ENCODE peak calls at places on chromosome 15, in nine cellular contexts. W, C, F, P, A, X, I, H and S are unnamed samples.

GRCh38 chr15:49876401-49877038 is 242.5 kb downstream of the ATP8B4 start:
- DNase-seq in I (no peak), F (no peak), W (no peak), P (peak), C (no peak), H (no peak), X (no peak), A (peak), S (no peak)

GRCh38 chr15:100727291-100727851 is 125.0 kb downstream of the ASB7 start:
- DNase-seq in W (no peak), P (no peak), F (no peak), I (no peak), H (no peak), C (no peak), A (peak), X (no peak), S (no peak)

GRCh38 chr15:84782346-84782745 is 34.0 kb downstream of the ZNF592 start:
- DNase-seq in W (no peak), H (no peak), X (no peak), F (no peak), C (no peak), A (no peak), P (no peak), I (no peak), S (peak)

GRCh38 chr15:71888797-71889196 is 78.4 kb downstream of the NR2E3 start:
- DNase-seq in C (no peak), A (no peak), F (no peak), P (no peak), H (no peak), X (no peak), W (peak), I (no peak), S (peak)

GRCh38 chr15:59522988-59523461 is 85.0 kb downstream of the FAM81A start:
- DNase-seq in H (no peak), F (no peak), C (no peak), W (no peak), I (no peak), A (no peak), X (no peak), P (no peak), S (no peak)

GRCh38 chr15:55222588-55222987 is 25.8 kb upstream of the RSL24D1 start:
- DNase-seq in A (no peak), P (no peak), C (no peak), X (peak), W (peak), F (no peak), H (no peak), I (no peak), S (peak)

GRCh38 chr15:77622212-77622941 is 10.3 kb downstream of the LINGO1 start:
- DNase-seq in I (no peak), A (no peak), X (no peak), C (no peak), W (no peak), P (no peak), H (no peak), F (no peak), S (no peak)

GRCh38 chr15:89863918-89864317 is 29.9 kb downstream of the AP3S2 start:
- DNase-seq in C (no peak), X (no peak), A (no peak), W (no peak), H (no peak), I (no peak), F (no peak), P (no peak), S (no peak)

GRCh38 chr15:40982855-40983254 is 29.6 kb downstream of the CHAC1 start:
- DNase-seq in C (no peak), I (no peak), F (no peak), A (no peak), W (no peak), X (no peak), H (no peak), P (peak), S (no peak)

GRCh38 chr15:31387101-31387482 is 60.5 kb downstream of the KLF13 start:
- DNase-seq in F (no peak), X (no peak), H (no peak), P (no peak), A (no peak), I (no peak), W (no peak), C (no peak), S (no peak)

GRCh38 chr15:69603369-69604049 is 150.9 kb downstream of the RPLP1 start:
- DNase-seq in P (no peak), F (no peak), X (no peak), A (no peak), W (no peak), I (no peak), C (no peak), H (no peak), S (no peak)

GRCh38 chr15:67137951-67138935 is 72.8 kb downstream of the SMAD3 start:
- DNase-seq in W (no peak), F (no peak), H (no peak), C (no peak), A (no peak), P (no peak), X (no peak), I (no peak), S (no peak)

GRCh38 chr15:43930079-43930478 is 103.3 kb downstream of the WDR76 start:
- DNase-seq in F (no peak), X (no peak), C (no peak), H (no peak), I (no peak), W (no peak), A (no peak), P (no peak), S (no peak)

GRCh38 chr15:98914626-98915025 is 93.0 kb downstream of the PGPEP1L start:
- DNase-seq in F (no peak), X (peak), A (no peak), H (no peak), P (peak), I (peak), W (no peak), C (no peak), S (no peak)

GRCh38 chr15:80436511-80437307 is 32.5 kb downstream of the ARNT2 start:
- DNase-seq in I (no peak), H (no peak), P (peak), A (peak), X (no peak), F (no peak), W (no peak), C (peak), S (no peak)

GRCh38 chr15:52503788-52504496 is 24.7 kb downstream of the MYO5A start:
- DNase-seq in C (no peak), A (no peak), H (no peak), W (peak), F (no peak), P (peak), X (peak), I (no peak), S (peak)

GRCh38 chr15:65577129-65577996 is 33.6 kb downstream of the INTS14 start:
- DNase-seq in C (no peak), X (no peak), A (no peak), W (no peak), I (no peak), F (no peak), P (no peak), H (no peak), S (no peak)

GRCh38 chr15:69537085-69537484 is 84.5 kb downstream of the RPLP1 start:
- DNase-seq in X (no peak), I (no peak), P (no peak), W (no peak), H (no peak), A (no peak), F (no peak), C (no peak), S (no peak)

GRCh38 chr15:89101302-89102191 is 13.3 kb downstream of the ABHD2 start:
- DNase-seq in W (no peak), X (no peak), H (no peak), F (no peak), I (peak), P (peak), C (peak), A (peak), S (peak)

GRCh38 chr15:52069559-52069958 is 43.0 kb downstream of the BCL2L10 start:
- DNase-seq in I (no peak), X (no peak), P (no peak), H (no peak), F (no peak), C (no peak), W (no peak), A (peak), S (no peak)

GRCh38 chr15:81813215-81813614 is 232.6 kb downstream of the MEX3B start:
- DNase-seq in I (no peak), A (peak), C (no peak), X (no peak), H (peak), W (no peak), F (no peak), P (no peak), S (no peak)

GRCh38 chr15:85351965-85352364 is 28.4 kb upstream of the AKAP13 start:
- DNase-seq in H (no peak), A (no peak), W (no peak), P (no peak), C (no peak), X (no peak), F (no peak), I (no peak), S (no peak)

GRCh38 chr15:20357139-20358065 is 184.2 kb downstream of the GOLGA6L6 start:
- DNase-seq in F (no peak), W (no peak), P (no peak), A (no peak), C (no peak), X (no peak), I (no peak), H (no peak), S (no peak)

GRCh38 chr15:31082771-31083393 is 18.6 kb downstream of the TRPM1 start:
- DNase-seq in A (no peak), C (no peak), W (no peak), F (no peak), X (no peak), P (no peak), I (peak), H (no peak), S (no peak)

GRCh38 chr15:78051622-78052405 is 25.7 kb downstream of the TBC1D2B start:
- DNase-seq in X (peak), W (no peak), C (no peak), H (peak), I (no peak), A (peak), P (no peak), F (no peak), S (no peak)

GRCh38 chr15:79089331-79089889 is 1.2 kb downstream of the RASGRF1 start:
- DNase-seq in A (no peak), H (no peak), X (no peak), P (no peak), I (no peak), F (no peak), C (no peak), W (no peak), S (no peak)

GRCh38 chr15:39127925-39128617 is 452.8 kb upstream of the THBS1 start:
- DNase-seq in H (no peak), I (peak), C (peak), P (peak), W (no peak), X (peak), A (peak), F (no peak), S (no peak)

GRCh38 chr15:48406911-48407310 is 75.7 kb downstream of the DUT start:
- DNase-seq in H (no peak), X (no peak), C (no peak), A (no peak), I (no peak), W (no peak), F (no peak), P (peak), S (no peak)

GRCh38 chr15:98433302-98433701 is 215.0 kb upstream of the IGF1R start:
- DNase-seq in W (no peak), C (no peak), P (no peak), I (no peak), F (no peak), X (no peak), A (no peak), H (no peak), S (no peak)

GRCh38 chr15:51403072-51403878 is 61.8 kb downstream of the GLDN start:
- DNase-seq in X (no peak), W (no peak), H (no peak), C (no peak), I (no peak), P (peak), F (no peak), A (peak), S (peak)

GRCh38 chr15:32994810-32995424 is 199.6 kb downstream of the FMN1 start:
- DNase-seq in X (no peak), H (no peak), P (peak), A (peak), W (no peak), F (no peak), I (no peak), C (peak), S (peak)

GRCh38 chr15:32747886-32748285 is 30.1 kb downstream of the GREM1 start:
- DNase-seq in I (peak), P (no peak), X (no peak), F (no peak), H (no peak), C (no peak), W (no peak), A (no peak), S (no peak)

GRCh38 chr15:74783072-74783807 is 1.4 kb downstream of the CSK start:
- DNase-seq in W (peak), I (no peak), C (no peak), A (peak), H (no peak), X (peak), P (peak), F (no peak), S (peak)

GRCh38 chr15:57545995-57546394 is 45.7 kb upstream of the MYZAP start:
- DNase-seq in F (no peak), C (no peak), W (no peak), P (no peak), H (no peak), X (no peak), A (no peak), I (no peak), S (no peak)

GRCh38 chr15:25805006-25805405 is 58.1 kb downstream of the ATP10A start:
- DNase-seq in C (no peak), P (no peak), H (no peak), X (no peak), A (no peak), I (no peak), F (no peak), W (no peak), S (no peak)

GRCh38 chr15:84634228-84634837 is 19.8 kb downstream of the WDR73 start:
- DNase-seq in P (no peak), A (no peak), W (no peak), C (no peak), H (no peak), X (no peak), F (no peak), I (no peak), S (no peak)